ENCODE peak calls at places on chromosomes 12 and 14, in five cellular contexts. U is HCT116, N is HepG2, F is SK-N-SH, P is K562. V is an unnamed sample.

GRCh38 chr12:67813509-67813908 is 165.0 kb downstream of the DYRK2 start:
- DNase-seq in U (no peak), P (no peak), N (no peak), F (no peak), V (no peak)

GRCh38 chr14:101230851-101231550 is 327.5 kb upstream of the RTL1 start:
- DNase-seq in N (no peak), F (no peak), P (no peak), U (no peak), V (no peak)

GRCh38 chr12:3777206-3777809 is 24.4 kb upstream of the CRACR2A start:
- DNase-seq in U (peak; percentile 33), P (peak; percentile 17), F (peak; percentile 61), N (peak; percentile 30), V (peak; percentile 56)

GRCh38 chr12:106776897-106777296 is 2.4 kb downstream of the RIC8B start:
- DNase-seq in P (no peak), N (no peak), U (no peak), F (no peak), V (no peak)

GRCh38 chr12:72277415-72277814 is 5.2 kb downstream of the TRHDE start:
- DNase-seq in F (no peak), N (no peak), U (no peak), P (no peak), V (no peak)

GRCh38 chr14:53331247-53331646 is 178.1 kb upstream of the DDHD1 start:
- DNase-seq in U (no peak), P (no peak), F (no peak), N (no peak), V (no peak)

GRCh38 chr12:107320929-107321618 is 227.7 kb upstream of the CRY1 start:
- DNase-seq in N (no peak), P (no peak), U (no peak), F (peak; percentile 57), V (no peak)

GRCh38 chr12:123398177-123398916 is 14.4 kb downstream of the KMT5A start:
- DNase-seq in N (no peak), U (no peak), F (no peak), P (no peak), V (no peak)

GRCh38 chr12:54139030-54139429 is 49.8 kb downstream of the SMUG1 start:
- DNase-seq in F (no peak), U (no peak), N (no peak), P (no peak), V (no peak)

GRCh38 chr12:73486256-73486655 is 1051.4 kb upstream of the ATXN7L3B start:
- DNase-seq in N (no peak), F (no peak), U (no peak), P (no peak), V (no peak)

GRCh38 chr12:23049180-23049579 is 424.2 kb downstream of the ETNK1 start:
- DNase-seq in P (no peak), U (no peak), F (no peak), N (no peak), V (no peak)

GRCh38 chr12:5268424-5269210 is 163.3 kb upstream of the NTF3 start:
- DNase-seq in F (no peak), U (no peak), P (no peak), N (no peak), V (no peak)

GRCh38 chr12:5272061-5272820 is 159.7 kb upstream of the NTF3 start:
- DNase-seq in N (no peak), P (no peak), U (no peak), F (no peak), V (no peak)

GRCh38 chr12:5269846-5270245 is 162.1 kb upstream of the NTF3 start:
- DNase-seq in U (no peak), F (no peak), P (no peak), N (no peak), V (no peak)

GRCh38 chr12:5276327-5276880 is 155.5 kb upstream of the NTF3 start:
- DNase-seq in N (no peak), F (no peak), U (no peak), P (no peak), V (no peak)

GRCh38 chr12:5273709-5274108 is 158.2 kb upstream of the NTF3 start:
- DNase-seq in P (no peak), U (no peak), F (no peak), N (no peak), V (no peak)
- TF ChIP-seq JUND in P (no peak), U (no peak), F (no peak), N (no peak), V (no peak)

DNA sequence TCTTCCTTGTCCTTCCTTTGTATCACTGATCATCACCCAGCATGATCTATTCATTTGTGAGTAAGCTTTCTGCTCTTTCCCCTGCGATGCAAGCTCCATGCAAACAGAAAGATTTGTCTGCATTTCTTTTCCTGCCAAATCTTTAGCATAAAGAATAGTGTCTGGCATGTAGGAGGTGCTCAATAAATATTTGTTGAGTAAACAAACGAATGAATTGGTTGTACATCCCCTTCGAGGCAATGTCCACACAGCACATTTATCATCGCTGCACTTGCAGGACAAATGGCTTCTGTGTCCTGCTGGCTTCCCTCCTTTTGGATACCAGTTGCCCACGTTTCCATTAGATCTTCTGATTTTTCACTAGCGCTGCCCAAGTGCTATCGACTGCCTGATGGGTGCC is 206.4 kb downstream of the KIF26A start:
- DNase-seq in U (no peak), F (no peak), P (no peak), N (no peak), V (peak; percentile 67)
- TF ChIP-seq JUND in U (no peak), F (no peak), P (no peak), N (no peak), V (no peak)

GRCh38 chr14:55354500-55354899 is 57.1 kb downstream of the ATG14 start:
- DNase-seq in F (peak; percentile 63), P (no peak), N (peak; percentile 41), U (peak; percentile 26), V (peak; percentile 87)
- TF ChIP-seq JUND in F (no peak), P (no peak), N (no peak), U (no peak), V (no peak)

GRCh38 chr14:54650331-54651017 is 83.5 kb downstream of the SAMD4A start:
- DNase-seq in P (no peak), U (no peak), N (peak; percentile 78), F (no peak), V (no peak)
- TF ChIP-seq JUND in P (no peak), U (peak; percentile 10), N (no peak), F (no peak), V (no peak)

GRCh38 chr12:92762773-92763172 is 60.0 kb downstream of the PLEKHG7 start:
- DNase-seq in P (no peak), F (no peak), U (no peak), N (no peak), V (no peak)

GRCh38 chr12:92759634-92760268 is 57.0 kb downstream of the PLEKHG7 start:
- DNase-seq in F (no peak), U (peak; percentile 77), P (peak; percentile 19), N (no peak), V (no peak)

GRCh38 chr12:92753976-92754885 is 51.4 kb downstream of the PLEKHG7 start:
- DNase-seq in P (no peak), U (no peak), N (no peak), F (no peak), V (no peak)

GRCh38 chr12:92756905-92757598 is 54.3 kb downstream of the PLEKHG7 start:
- DNase-seq in F (no peak), P (no peak), N (no peak), U (no peak), V (no peak)

DNA sequence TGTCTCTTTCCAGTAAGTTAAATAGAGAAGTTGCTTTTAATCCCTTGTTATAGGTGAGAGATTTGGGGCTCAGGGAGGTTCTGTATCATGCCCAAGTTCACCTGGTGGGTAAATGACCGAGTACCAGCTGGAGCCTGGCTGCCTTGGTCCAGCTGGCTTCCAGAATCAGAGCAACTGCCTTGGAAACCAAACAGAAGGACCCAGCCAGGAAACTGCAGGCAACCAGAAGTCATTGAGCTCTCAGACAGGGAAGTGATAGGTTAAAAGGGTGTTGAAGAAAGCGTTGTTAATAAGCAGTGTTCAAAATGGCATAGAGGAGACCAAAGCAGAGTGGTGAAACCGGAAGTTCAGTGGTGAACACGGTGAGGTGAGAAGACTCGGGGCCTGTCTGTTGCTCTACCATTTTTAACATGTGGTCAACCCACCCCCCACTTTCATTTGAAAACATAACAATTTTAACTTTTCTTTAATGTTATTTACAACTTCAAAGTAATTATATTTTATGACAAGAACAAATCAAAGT is 54.9 kb downstream of the PLEKHG7 start:
- DNase-seq in U (no peak), N (no peak), P (no peak), F (no peak), V (no peak)
- TF ChIP-seq JUND in U (no peak), N (no peak), P (no peak), F (no peak), V (no peak)

GRCh38 chr12:112305951-112306350 is 76.3 kb downstream of the HECTD4 start:
- DNase-seq in P (no peak), U (no peak), N (no peak), F (no peak), V (no peak)
- TF ChIP-seq JUND in P (no peak), U (no peak), N (no peak), F (no peak), V (no peak)

GRCh38 chr12:62635630-62636029 is 169.0 kb downstream of the MON2 start:
- DNase-seq in U (no peak), N (peak; percentile 73), F (no peak), P (no peak), V (no peak)

GRCh38 chr12:62643470-62643869 is 176.8 kb downstream of the MON2 start:
- DNase-seq in F (no peak), N (no peak), P (no peak), U (no peak), V (no peak)

GRCh38 chr12:62642509-62642908 is 175.9 kb downstream of the MON2 start:
- DNase-seq in U (no peak), F (no peak), P (no peak), N (no peak), V (no peak)

GRCh38 chr12:62637679-62638078 is 171.1 kb downstream of the MON2 start:
- DNase-seq in F (no peak), P (no peak), N (no peak), U (no peak), V (no peak)

GRCh38 chr12:62640910-62641448 is 174.4 kb downstream of the MON2 start:
- DNase-seq in N (no peak), P (no peak), F (no peak), U (no peak), V (no peak)
- TF ChIP-seq JUND in N (no peak), P (no peak), F (no peak), U (no peak), V (no peak)

DNA sequence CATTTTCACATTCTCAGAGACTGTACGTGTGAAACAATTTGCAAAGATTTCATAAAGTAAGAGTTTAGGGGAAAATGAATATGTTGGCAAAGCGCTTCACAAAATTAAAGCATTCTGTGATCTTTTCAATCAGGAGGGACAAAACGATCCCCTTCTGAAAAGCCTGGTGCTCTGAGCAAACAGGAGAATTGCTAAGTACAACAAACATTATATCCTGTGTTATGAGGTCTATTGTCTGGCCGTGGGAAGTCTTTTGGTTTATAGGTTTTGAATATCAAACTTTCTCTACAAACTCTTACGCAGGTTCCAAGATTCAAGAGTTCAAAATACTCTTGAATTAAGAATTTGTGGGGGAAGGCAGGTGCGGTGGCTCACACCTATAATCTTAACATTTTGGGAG is 7.2 kb upstream of the FOXN3 start:
- DNase-seq in P (no peak), N (no peak), F (no peak), U (no peak), V (no peak)
- TF ChIP-seq JUND in P (no peak), N (no peak), F (no peak), U (no peak), V (no peak)